ENCODE peak calls at places on chromosomes 13 and 19, in five cellular contexts. O is stimulated activated naive B cell treated with anti-CD40 and anti-IgM and Interleukin-4, amounts not matched to agents 10 μg/mL and 1 μg/mL and 100 μg/mL, for 72 hours; Y is COR-L47; N is stimulated activated CD4-positive, alpha-beta T cell treated with anti-CD3 and anti-CD28 coated beads, Interleukin-15, amount 100 ng/mL, for 48 hours; I is anterior cingulate cortex. R is an unnamed sample.

GRCh38 chr19:55257461-55258411 is 1.1 kb downstream of the PPP6R1 start:
- DNase-seq in O (no peak), Y (no peak), N (no peak), I (no peak), R (no peak)

GRCh38 chr19:19602713-19603320 is 15.7 kb downstream of the PBX4 start:
- DNase-seq in O (no peak), Y (no peak), N (no peak), I (no peak), R (no peak)

GRCh38 chr13:100657881-100658315 is 16.7 kb downstream of the TMTC4 start:
- DNase-seq in O (no peak), Y (no peak), N (no peak), I (peak), R (peak)

GRCh38 chr19:18473003-18473705 is 35.2 kb upstream of the ISYNA1 start:
- DNase-seq in O (no peak), Y (no peak), N (no peak), I (no peak), R (no peak)

GRCh38 chr13:49554387-49554786 is 31.0 kb downstream of the RCBTB1 start:
- DNase-seq in O (no peak), Y (no peak), N (no peak), I (no peak), R (no peak)

GRCh38 chr19:3176715-3177501 is 1.7 kb upstream of the S1PR4 start:
- DNase-seq in O (no peak), Y (no peak), N (peak), I (no peak), R (no peak)

GRCh38 chr13:45121421-45121820 is 1.1 kb downstream of the GTF2F2 start:
- DNase-seq in O (no peak), Y (no peak), N (no peak), I (no peak), R (no peak)

GRCh38 chr19:8446055-8446709 is 1.4 kb downstream of the HNRNPM start:
- DNase-seq in O (no peak), Y (no peak), N (no peak), I (no peak), R (no peak)

GRCh38 chr13:98384739-98385138 is 192.2 kb downstream of the STK24 start:
- DNase-seq in O (no peak), Y (no peak), N (no peak), I (no peak), R (no peak)

GRCh38 chr13:48110930-48111721 is 16.2 kb upstream of the MED4 start:
- DNase-seq in O (no peak), Y (no peak), N (no peak), I (peak), R (peak)

GRCh38 chr19:56291857-56292256 is 19.3 kb downstream of the EDDM13 start:
- DNase-seq in O (no peak), Y (no peak), N (peak), I (no peak), R (no peak)

R was measured in nucleus accumbens.